ENCODE peak calls at places on chromosomes 4 and X, in six cellular contexts. E is astrocyte, I is NCI-H1105 treated with DMSO at 0.1 percent for 48 hours, N is RKO, T is mucosa of descending colon, M is ELR. A is an unnamed sample.

GRCh38 chr4:3340703-3341088 is 47.9 kb downstream of the RGS12 start:
- DNase-seq in E (no peak), I (no peak), N (no peak), T (no peak), M (no peak), A (no peak)

GRCh38 chr4:992297-993110 is 700 bp downstream of the SLC26A1 start:
- DNase-seq in E (no peak), I (no peak), N (no peak), T (peak; percentile 89), M (no peak), A (peak; percentile 80)

GRCh38 chr4:105808459-105809041 is 86.7 kb upstream of the NPNT start:
- DNase-seq in E (peak; percentile 66), I (no peak), N (peak; percentile 11), T (no peak), M (peak; percentile 56), A (no peak)

GRCh38 chr4:125283702-125284279 is 31.0 kb upstream of the FAT4 start:
- DNase-seq in E (peak; percentile 10), I (peak; percentile 1), N (peak; percentile 66), T (no peak), M (peak; percentile 51), A (no peak)

GRCh38 chrX:100654256-100654655 is 10.3 kb downstream of the SRPX2 start:
- DNase-seq in E (no peak), I (peak; percentile 25), N (peak; percentile 62), T (no peak), M (peak; percentile 44), A (no peak)

GRCh38 chrX:12657881-12658280 is 133.3 kb upstream of the PRPS2 start:
- DNase-seq in E (no peak), I (no peak), N (no peak), T (no peak), M (peak; percentile 3), A (no peak)

GRCh38 chrX:23511783-23512182 is 155.5 kb upstream of the PRDX4 start:
- DNase-seq in E (no peak), I (peak; percentile 12), N (no peak), T (no peak), M (no peak), A (no peak)

GRCh38 chr4:128358903-128359260 is 71.3 kb upstream of the PGRMC2 start:
- DNase-seq in E (no peak), I (no peak), N (no peak), T (no peak), M (no peak), A (no peak)

GRCh38 chr4:113880240-113881028 is 99.0 kb downstream of the ARSJ start:
- DNase-seq in E (no peak), I (no peak), N (no peak), T (no peak), M (no peak), A (no peak)

GRCh38 chr4:184689681-184690080 is 40.1 kb downstream of the PRIMPOL start:
- DNase-seq in E (no peak), I (no peak), N (no peak), T (no peak), M (no peak), A (no peak)

GRCh38 chr4:100299441-100299840 is 109.2 kb upstream of the DDIT4L start:
- DNase-seq in E (peak; percentile 56), I (no peak), N (no peak), T (no peak), M (no peak), A (no peak)